ENCODE peak calls at places on chromosomes 6 and 20, in nine cellular contexts. U is stimulated activated naive CD8-positive, alpha-beta T cell treated with anti-CD3 and anti-CD28 coated beads, Interleukin-15, amount 100 ng/mL, for 72 hours; W is fibroblast of mammary gland; X is amygdala; P is sciatic nerve; T is T-cell; S is ELF-1; C is Caki2; A is activated T-cell treated with anti-CD3 and anti-CD28 coated beads, Interleukin-2, amount 50 U/mL, for 72 hours. J is an unnamed sample.

GRCh38 chr6:135488023-135488422 is 9.5 kb downstream of the AHI1 start:
- DNase-seq in U (no peak), W (peak), X (no peak), P (no peak), T (no peak), S (no peak), C (no peak), A (no peak), J (peak)

GRCh38 chr6:26489926-26490575 is 10.1 kb upstream of the BTN1A1 start:
- DNase-seq in U (no peak), W (no peak), X (no peak), P (no peak), T (no peak), S (no peak), C (no peak), A (no peak), J (no peak)

GRCh38 chr6:105675715-105676397 is 273.0 kb upstream of the PREP start:
- DNase-seq in U (no peak), W (peak), X (no peak), P (no peak), T (no peak), S (no peak), C (peak), A (no peak), J (peak)

GRCh38 chr20:58714340-58714922 is 21.8 kb downstream of the NPEPL1 start:
- DNase-seq in U (peak), W (no peak), X (no peak), P (peak), T (no peak), S (no peak), C (no peak), A (peak), J (no peak)

GRCh38 chr6:52570291-52570700 is 6.6 kb downstream of the TRAM2 start:
- DNase-seq in U (no peak), W (peak), X (no peak), P (no peak), T (no peak), S (peak), C (no peak), A (no peak), J (peak)

GRCh38 chr6:134903448-134903847 is 46.5 kb downstream of the ALDH8A1 start:
- DNase-seq in U (no peak), W (peak), X (no peak), P (no peak), T (no peak), S (no peak), C (peak), A (no peak), J (no peak)

GRCh38 chr20:36585410-36586125 is 12.2 kb downstream of the TGIF2 start:
- DNase-seq in U (no peak), W (peak), X (no peak), P (no peak), T (no peak), S (peak), C (peak), A (no peak), J (no peak)

GRCh38 chr20:63499333-63499969 is 568 bp upstream of the EEF1A2 start:
- DNase-seq in U (no peak), W (no peak), X (no peak), P (no peak), T (no peak), S (peak), C (no peak), A (no peak), J (no peak)

GRCh38 chr6:36033935-36034334 is 6.3 kb downstream of the MAPK14 start:
- DNase-seq in U (peak), W (peak), X (no peak), P (no peak), T (peak), S (no peak), C (peak), A (peak), J (peak)

GRCh38 chr20:20369353-20370086 is 1.6 kb downstream of the INSM1 start:
- DNase-seq in U (no peak), W (no peak), X (no peak), P (no peak), T (no peak), S (peak), C (no peak), A (peak), J (no peak)

GRCh38 chr6:164325168-164325567 is 910.6 kb downstream of the QKI start:
- DNase-seq in U (no peak), W (no peak), X (no peak), P (no peak), T (no peak), S (no peak), C (no peak), A (no peak), J (no peak)

GRCh38 chr6:86961432-86962200 is 24.3 kb downstream of the HTR1E start:
- DNase-seq in U (no peak), W (no peak), X (no peak), P (no peak), T (no peak), S (no peak), C (no peak), A (no peak), J (peak)

GRCh38 chr20:63475209-63475608 is 2.8 kb upstream of the KCNQ2 start:
- DNase-seq in U (no peak), W (peak), X (no peak), P (no peak), T (no peak), S (peak), C (peak), A (no peak), J (peak)

GRCh38 chr6:56851541-56852248 is 103.2 kb upstream of the BEND6 start:
- DNase-seq in U (peak), W (peak), X (peak), P (no peak), T (no peak), S (peak), C (peak), A (peak), J (peak)

GRCh38 chr20:44861547-44862006 is 23.9 kb upstream of the YWHAB start:
- DNase-seq in U (no peak), W (peak), X (no peak), P (no peak), T (no peak), S (no peak), C (no peak), A (no peak), J (peak)

GRCh38 chr20:57999465-58000111 is 228.9 kb downstream of the ANKRD60 start:
- DNase-seq in U (no peak), W (no peak), X (no peak), P (no peak), T (no peak), S (no peak), C (no peak), A (no peak), J (no peak)

GRCh38 chr6:158706369-158706982 is 56.6 kb downstream of the SYTL3 start:
- DNase-seq in U (no peak), W (peak), X (no peak), P (no peak), T (no peak), S (peak), C (peak), A (no peak), J (peak)

GRCh38 chr6:2020909-2021308 is 224.5 kb downstream of the GMDS start:
- DNase-seq in U (no peak), W (peak), X (no peak), P (no peak), T (no peak), S (no peak), C (peak), A (no peak), J (peak)

GRCh38 chr20:10492065-10492464 is 57.0 kb downstream of the SLX4IP start:
- DNase-seq in U (no peak), W (peak), X (no peak), P (no peak), T (no peak), S (no peak), C (no peak), A (no peak), J (peak)

GRCh38 chr6:30344868-30345671 is at the start of gene RPP21:
- DNase-seq in U (peak), W (peak), X (peak), P (peak), T (peak), S (peak), C (peak), A (peak), J (peak)

GRCh38 chr6:149149682-149150081 is 167.8 kb upstream of the TAB2 start:
- DNase-seq in U (no peak), W (no peak), X (no peak), P (no peak), T (no peak), S (no peak), C (no peak), A (no peak), J (no peak)

GRCh38 chr6:106116125-106116524 is 30.0 kb downstream of the PRDM1 start:
- DNase-seq in U (no peak), W (no peak), X (no peak), P (no peak), T (no peak), S (no peak), C (no peak), A (no peak), J (no peak)

GRCh38 chr6:131547524-131547923 is 25.5 kb upstream of the ARG1 start:
- DNase-seq in U (no peak), W (no peak), X (no peak), P (no peak), T (no peak), S (no peak), C (no peak), A (no peak), J (no peak)

GRCh38 chr20:53594068-53595017 is 704 bp upstream of the ZNF217 start:
- DNase-seq in U (peak), W (peak), X (peak), P (peak), T (peak), S (peak), C (peak), A (peak), J (peak)

J was measured in astrocyte.